ENCODE peak calls at places on chromosomes 6 and 20, in eight cellular contexts. One of them, this sample, is unnamed.
A peak's percentile ranks its signal among the peaks of the same experiment; 100 is the strongest.

GRCh38 chr6:94636780-94637385 is 940.5 kb upstream of the MANEA start:
- DNase-seq in esophagus muscularis mucosa: no peak
- DNase-seq in cardiac muscle cell: no peak
- DNase-seq in CD8-positive, alpha-beta T cell: no peak
- DNase-seq in neural progenitor cell: peak; percentile 60
- DNase-seq in astrocyte: peak; percentile 1
- DNase-seq in lower lobe of right lung: no peak
- DNase-seq in fibroblast of lung: peak; percentile 30
- DNase-seq in this sample: peak; percentile 65

GRCh38 chr6:131949615-131949908 is 1.6 kb downstream of the CCN2 start:
- DNase-seq in esophagus muscularis mucosa: no peak
- DNase-seq in neural progenitor cell: no peak
- DNase-seq in astrocyte: peak; percentile 89
- DNase-seq in CD8-positive, alpha-beta T cell: no peak
- DNase-seq in fibroblast of lung: peak; percentile 97
- DNase-seq in cardiac muscle cell: peak; percentile 93
- DNase-seq in lower lobe of right lung: no peak
- DNase-seq in this sample: no peak

GRCh38 chr20:23147964-23148720 is 62.0 kb upstream of the CD93 start:
- DNase-seq in astrocyte: peak; percentile 77
- DNase-seq in esophagus muscularis mucosa: no peak
- DNase-seq in cardiac muscle cell: peak; percentile 53
- DNase-seq in CD8-positive, alpha-beta T cell: no peak
- DNase-seq in neural progenitor cell: no peak
- DNase-seq in lower lobe of right lung: peak; percentile 80
- DNase-seq in fibroblast of lung: peak; percentile 89
- DNase-seq in this sample: peak; percentile 92

GRCh38 chr6:34656378-34657036 is 40.1 kb downstream of the ILRUN start:
- DNase-seq in lower lobe of right lung: no peak
- DNase-seq in fibroblast of lung: peak; percentile 80
- DNase-seq in CD8-positive, alpha-beta T cell: no peak
- DNase-seq in cardiac muscle cell: peak; percentile 57
- DNase-seq in neural progenitor cell: no peak
- DNase-seq in esophagus muscularis mucosa: no peak
- DNase-seq in astrocyte: peak; percentile 73
- DNase-seq in this sample: peak; percentile 67

GRCh38 chr20:47262365-47263013 is 94.0 kb downstream of the ZMYND8 start:
- DNase-seq in astrocyte: no peak
- DNase-seq in lower lobe of right lung: no peak
- DNase-seq in esophagus muscularis mucosa: no peak
- DNase-seq in CD8-positive, alpha-beta T cell: no peak
- DNase-seq in neural progenitor cell: no peak
- DNase-seq in fibroblast of lung: no peak
- DNase-seq in cardiac muscle cell: no peak
- DNase-seq in this sample: no peak

GRCh38 chr6:36840471-36841461 is 1.5 kb upstream of the CPNE5 start:
- DNase-seq in CD8-positive, alpha-beta T cell: peak; percentile 7
- DNase-seq in cardiac muscle cell: peak; percentile 39
- DNase-seq in astrocyte: no peak
- DNase-seq in neural progenitor cell: peak; percentile 55
- DNase-seq in fibroblast of lung: no peak
- DNase-seq in esophagus muscularis mucosa: no peak
- DNase-seq in lower lobe of right lung: no peak
- DNase-seq in this sample: no peak

GRCh38 chr6:89952361-89952680 is 58.1 kb downstream of the GJA10 start:
- DNase-seq in neural progenitor cell: no peak
- DNase-seq in esophagus muscularis mucosa: no peak
- DNase-seq in CD8-positive, alpha-beta T cell: no peak
- DNase-seq in fibroblast of lung: no peak
- DNase-seq in astrocyte: no peak
- DNase-seq in cardiac muscle cell: no peak
- DNase-seq in lower lobe of right lung: no peak
- DNase-seq in this sample: no peak

GRCh38 chr6:109393882-109394281 is 11.6 kb upstream of the CD164 start:
- DNase-seq in cardiac muscle cell: no peak
- DNase-seq in CD8-positive, alpha-beta T cell: no peak
- DNase-seq in fibroblast of lung: no peak
- DNase-seq in neural progenitor cell: no peak
- DNase-seq in lower lobe of right lung: no peak
- DNase-seq in esophagus muscularis mucosa: no peak
- DNase-seq in astrocyte: no peak
- DNase-seq in this sample: peak; percentile 85

GRCh38 chr6:137240168-137240567 is 21.0 kb upstream of the IFNGR1 start:
- DNase-seq in neural progenitor cell: no peak
- DNase-seq in esophagus muscularis mucosa: peak; percentile 91
- DNase-seq in astrocyte: peak; percentile 56
- DNase-seq in CD8-positive, alpha-beta T cell: no peak
- DNase-seq in fibroblast of lung: peak; percentile 97
- DNase-seq in cardiac muscle cell: peak; percentile 95
- DNase-seq in lower lobe of right lung: peak; percentile 80
- DNase-seq in this sample: peak; percentile 98

DNA sequence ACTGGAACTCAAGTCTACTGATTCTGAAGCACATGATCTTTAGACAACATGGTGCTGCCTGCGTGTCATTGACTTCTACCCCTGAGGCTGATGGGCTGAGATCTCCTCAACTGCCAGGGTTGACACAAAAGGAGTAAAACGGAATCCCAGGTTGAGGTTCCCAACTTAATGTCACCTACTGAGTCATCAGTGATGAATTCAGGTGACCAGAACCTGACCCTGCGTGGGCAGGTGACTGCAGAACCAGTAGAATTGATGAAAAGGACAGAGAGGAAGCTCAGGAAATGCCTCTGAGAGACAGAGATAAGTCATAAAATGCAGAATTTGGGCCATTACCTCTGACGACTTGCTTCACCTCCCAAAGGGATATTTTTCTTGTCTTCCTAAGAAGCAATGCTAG is 7.7 kb upstream of the KIZ start:
- DNase-seq in neural progenitor cell: no peak
- DNase-seq in esophagus muscularis mucosa: peak; percentile 74
- DNase-seq in cardiac muscle cell: no peak
- DNase-seq in astrocyte: no peak
- DNase-seq in CD8-positive, alpha-beta T cell: no peak
- DNase-seq in lower lobe of right lung: no peak
- DNase-seq in fibroblast of lung: no peak
- DNase-seq in this sample: no peak
- H3K36me3 ChIP-seq in neural progenitor cell: no peaks in the 10 kb centered on the region
- H3K36me3 ChIP-seq in esophagus muscularis mucosa: no peaks in the 10 kb centered on the region
- H3K36me3 ChIP-seq in cardiac muscle cell: no peaks in the 10 kb centered on the region
- H3K36me3 ChIP-seq in astrocyte: no peaks in the 10 kb centered on the region
- H3K36me3 ChIP-seq in CD8-positive, alpha-beta T cell: no peaks in the 10 kb centered on the region
- H3K36me3 ChIP-seq in lower lobe of right lung: no peaks in the 10 kb centered on the region
- H3K36me3 ChIP-seq in fibroblast of lung: no peaks in the 10 kb centered on the region
- H3K36me3 ChIP-seq in this sample: no peaks in the 10 kb centered on the region

GRCh38 chr6:169807699-169808607 is 56.5 kb downstream of the ERMARD start:
- DNase-seq in fibroblast of lung: no peak
- DNase-seq in cardiac muscle cell: no peak
- DNase-seq in astrocyte: no peak
- DNase-seq in lower lobe of right lung: no peak
- DNase-seq in CD8-positive, alpha-beta T cell: no peak
- DNase-seq in neural progenitor cell: no peak
- DNase-seq in esophagus muscularis mucosa: peak; percentile 70
- DNase-seq in this sample: no peak
- H3K27me3 ChIP-seq in fibroblast of lung: no peaks in the 10 kb centered on the region
- H3K27me3 ChIP-seq in cardiac muscle cell: no peaks in the 10 kb centered on the region
- H3K27me3 ChIP-seq in astrocyte: peaks cover 15% of the 10 kb centered on the region
- H3K27me3 ChIP-seq in lower lobe of right lung: peaks cover 10% of the 10 kb centered on the region
- H3K27me3 ChIP-seq in CD8-positive, alpha-beta T cell: no peaks in the 10 kb centered on the region
- H3K27me3 ChIP-seq in neural progenitor cell: peaks cover 21% of the 10 kb centered on the region
- H3K27me3 ChIP-seq in esophagus muscularis mucosa: no peaks in the 10 kb centered on the region
- H3K27me3 ChIP-seq in this sample: peaks cover 20% of the 10 kb centered on the region

DNA sequence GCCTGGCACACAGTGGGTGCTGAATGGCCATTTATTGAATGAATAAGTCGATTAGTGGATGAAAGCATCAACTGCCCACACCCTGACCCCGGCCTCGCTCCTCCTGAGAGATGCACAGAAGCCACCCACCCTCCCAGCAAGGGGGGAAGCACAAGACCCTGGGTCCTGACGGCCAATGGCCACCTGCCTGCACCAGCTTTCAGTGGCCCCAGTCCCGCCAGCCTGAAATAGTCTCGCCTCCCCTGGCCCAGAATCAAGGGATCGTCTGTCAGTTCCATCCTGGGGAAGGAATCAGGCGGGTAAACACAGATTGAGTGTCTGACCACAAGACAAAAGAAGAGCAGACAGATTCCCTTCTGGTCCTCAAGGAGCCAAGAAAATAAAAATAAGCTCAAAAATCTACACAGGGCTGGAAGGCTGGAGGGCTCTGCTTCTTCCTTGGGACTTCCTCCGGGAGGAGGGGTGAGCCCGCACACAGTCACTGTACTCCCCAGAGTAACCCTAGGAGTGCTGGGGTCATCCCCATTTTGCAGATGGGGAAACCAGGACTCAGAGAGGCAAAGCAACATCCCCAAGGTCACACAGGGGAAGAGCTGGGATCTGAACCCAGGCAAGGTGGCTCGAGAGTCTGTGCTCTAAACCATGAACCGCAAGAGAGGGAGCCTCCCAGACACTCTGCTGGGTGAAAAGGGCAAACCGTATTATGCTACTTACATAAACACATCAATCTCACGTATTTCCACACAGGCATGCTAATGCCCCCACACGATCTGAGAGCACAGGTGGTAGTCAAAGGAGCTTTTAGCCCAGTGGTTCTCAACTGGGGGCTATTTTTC is 7.8 kb downstream of the PREX1 start:
- DNase-seq in cardiac muscle cell: no peak
- DNase-seq in astrocyte: no peak
- DNase-seq in fibroblast of lung: peak; percentile 27
- DNase-seq in neural progenitor cell: no peak
- DNase-seq in lower lobe of right lung: no peak
- DNase-seq in CD8-positive, alpha-beta T cell: no peak
- DNase-seq in esophagus muscularis mucosa: no peak
- DNase-seq in this sample: no peak
- H3K36me3 ChIP-seq in cardiac muscle cell: no peaks in the 10 kb centered on the region
- H3K36me3 ChIP-seq in astrocyte: no peaks in the 10 kb centered on the region
- H3K36me3 ChIP-seq in fibroblast of lung: no peaks in the 10 kb centered on the region
- H3K36me3 ChIP-seq in neural progenitor cell: no peaks in the 10 kb centered on the region
- H3K36me3 ChIP-seq in lower lobe of right lung: peaks cover 5% of the 10 kb centered on the region
- H3K36me3 ChIP-seq in CD8-positive, alpha-beta T cell: no peaks in the 10 kb centered on the region
- H3K36me3 ChIP-seq in esophagus muscularis mucosa: no peaks in the 10 kb centered on the region
- H3K36me3 ChIP-seq in this sample: no peaks in the 10 kb centered on the region

DNA sequence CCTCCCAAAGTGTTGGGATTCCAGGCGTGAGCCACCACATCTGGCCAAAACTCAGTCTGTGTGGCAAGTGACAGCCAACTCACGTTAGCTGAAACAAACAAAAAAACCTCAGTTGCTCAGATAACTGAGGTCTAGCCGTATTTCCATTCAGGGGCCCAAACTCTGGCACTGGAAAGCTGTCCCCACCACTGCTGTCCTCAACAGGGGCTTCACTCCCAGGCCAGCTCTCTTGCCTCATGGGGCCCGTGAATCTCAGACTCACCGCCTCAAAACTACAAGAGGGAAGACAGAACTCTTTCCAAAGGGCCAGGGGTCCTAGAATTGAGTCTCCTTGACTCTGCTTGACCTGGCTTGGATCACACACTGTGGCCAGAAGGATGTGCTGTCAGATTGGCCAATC is 7.4 kb downstream of the TTPAL start:
- DNase-seq in neural progenitor cell: no peak
- DNase-seq in lower lobe of right lung: no peak
- DNase-seq in esophagus muscularis mucosa: no peak
- DNase-seq in fibroblast of lung: no peak
- DNase-seq in astrocyte: no peak
- DNase-seq in CD8-positive, alpha-beta T cell: no peak
- DNase-seq in cardiac muscle cell: no peak
- DNase-seq in this sample: no peak
- H3K27me3 ChIP-seq in neural progenitor cell: no peaks in the 10 kb centered on the region
- H3K27me3 ChIP-seq in lower lobe of right lung: no peaks in the 10 kb centered on the region
- H3K27me3 ChIP-seq in esophagus muscularis mucosa: no peaks in the 10 kb centered on the region
- H3K27me3 ChIP-seq in fibroblast of lung: no peaks in the 10 kb centered on the region
- H3K27me3 ChIP-seq in astrocyte: no peaks in the 10 kb centered on the region
- H3K27me3 ChIP-seq in CD8-positive, alpha-beta T cell: no peaks in the 10 kb centered on the region
- H3K27me3 ChIP-seq in cardiac muscle cell: no peaks in the 10 kb centered on the region
- H3K27me3 ChIP-seq in this sample: no peaks in the 10 kb centered on the region

DNA sequence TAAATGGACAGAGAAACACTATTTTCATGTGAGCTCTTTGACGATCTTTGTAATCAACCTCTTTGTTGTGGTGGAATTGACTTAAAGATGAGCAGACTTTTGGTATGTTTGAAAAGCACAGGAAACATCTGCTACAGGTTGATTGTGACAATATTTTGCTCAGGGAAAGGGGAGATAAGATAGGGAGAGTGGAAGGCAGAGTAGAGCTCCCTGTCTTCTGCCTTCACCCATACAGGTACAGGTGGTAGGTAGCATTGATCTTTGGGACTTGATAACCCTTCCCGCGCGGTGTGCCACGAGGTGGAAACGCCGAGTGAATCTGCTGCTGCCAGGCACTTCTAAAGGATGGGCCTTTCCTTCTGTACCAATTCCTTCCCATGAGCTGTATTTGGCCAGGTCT is 183.6 kb downstream of the UTRN start:
- DNase-seq in cardiac muscle cell: no peak
- DNase-seq in fibroblast of lung: no peak
- DNase-seq in neural progenitor cell: no peak
- DNase-seq in esophagus muscularis mucosa: no peak
- DNase-seq in astrocyte: no peak
- DNase-seq in lower lobe of right lung: no peak
- DNase-seq in CD8-positive, alpha-beta T cell: no peak
- DNase-seq in this sample: no peak
- H3K36me3 ChIP-seq in cardiac muscle cell: peaks cover 4% of the 10 kb centered on the region
- H3K36me3 ChIP-seq in fibroblast of lung: no peaks in the 10 kb centered on the region
- H3K36me3 ChIP-seq in neural progenitor cell: no peaks in the 10 kb centered on the region
- H3K36me3 ChIP-seq in esophagus muscularis mucosa: peaks cover 42% of the 10 kb centered on the region
- H3K36me3 ChIP-seq in astrocyte: peaks cover 3% of the 10 kb centered on the region
- H3K36me3 ChIP-seq in lower lobe of right lung: peaks cover 53% of the 10 kb centered on the region
- H3K36me3 ChIP-seq in CD8-positive, alpha-beta T cell: peaks cover 4% of the 10 kb centered on the region
- H3K36me3 ChIP-seq in this sample: no peaks in the 10 kb centered on the region